ENCODE peak calls at places on chromosomes 16 and 17, in four cellular contexts. I is NCI-H1417, V is T-cell, K is GDM1. A is an unnamed sample.

GRCh38 chr16:4852221-4852872 is 5.1 kb downstream of the UBN1 start:
- DNase-seq in K (no peak), I (no peak), V (no peak), A (no peak)

GRCh38 chr17:83203472-83204221 is 124.2 kb downstream of the METRNL start:
- DNase-seq in K (no peak), I (no peak), V (no peak), A (no peak)

GRCh38 chr17:2172447-2172938 is 117.6 kb downstream of the HIC1 start:
- DNase-seq in K (no peak), I (no peak), V (no peak), A (no peak)

GRCh38 chr16:86910821-86911220 is 332.5 kb downstream of the FOXL1 start:
- DNase-seq in V (no peak), K (no peak), I (no peak), A (no peak)

GRCh38 chr16:20300312-20301097 is 26.8 kb downstream of the GP2 start:
- DNase-seq in K (peak; percentile 39), V (no peak), I (peak; percentile 10), A (peak; percentile 73)

GRCh38 chr17:32819035-32819434 is 57.9 kb downstream of the MYO1D start:
- DNase-seq in I (no peak), V (no peak), K (no peak), A (no peak)

GRCh38 chr17:79887451-79887991 is 48.3 kb upstream of the CBX4 start:
- DNase-seq in K (no peak), V (no peak), I (no peak), A (no peak)

GRCh38 chr16:1908983-1909382 is 9.2 kb downstream of the HS3ST6 start:
- DNase-seq in I (no peak), V (no peak), K (no peak), A (no peak)

GRCh38 chr16:85490971-85491771 is 122.0 kb upstream of the GSE1 start:
- DNase-seq in K (no peak), V (no peak), I (no peak), A (no peak)

GRCh38 chr16:67163903-67164558 is 514 bp upstream of the HSF4 start:
- DNase-seq in I (peak; percentile 78), K (no peak), V (no peak), A (no peak)

GRCh38 chr16:81582655-81583441 is 138.2 kb downstream of the CMIP start:
- DNase-seq in K (no peak), I (no peak), V (no peak), A (no peak)

GRCh38 chr16:75202069-75202590 is 4.8 kb downstream of the CTRB2 start:
- DNase-seq in I (no peak), K (no peak), V (no peak), A (no peak)

GRCh38 chr17:29584452-29585079 is 4.9 kb downstream of the GIT1 start:
- DNase-seq in I (no peak), K (no peak), V (no peak), A (no peak)

GRCh38 chr16:85025781-85026653 is 1.6 kb upstream of the KIAA0513 start:
- DNase-seq in I (no peak), V (no peak), K (no peak), A (no peak)

GRCh38 chr16:11105038-11105903 is 150.7 kb downstream of the SOCS1 start:
- DNase-seq in I (no peak), K (no peak), V (peak; percentile 17), A (no peak)

GRCh38 chr16:49378816-49379215 is 5.2 kb downstream of the C16orf78 start:
- DNase-seq in I (no peak), V (no peak), K (no peak), A (no peak)